ENCODE peak calls at places on chromosome 11, in seven cellular contexts. E, R, Z, T, Y, A and X are unnamed samples.

GRCh38 chr11:1044160-1044559 is 7.6 kb upstream of the MUC6 start:
- DNase-seq in Y (no peak), Z (no peak), A (no peak), T (no peak), E (no peak), R (no peak), X (no peak)

GRCh38 chr11:5922749-5923426 is 19.2 kb upstream of the OR56A3 start:
- DNase-seq in Y (no peak), T (no peak), A (no peak), Z (no peak), R (no peak), E (no peak), X (no peak)

GRCh38 chr11:76824083-76824939 is 36.4 kb upstream of the ACER3 start:
- DNase-seq in Z (no peak), Y (peak), E (peak), A (no peak), R (no peak), T (no peak), X (no peak)

GRCh38 chr11:111490496-111490895 is 21.7 kb downstream of the BTG4 start:
- DNase-seq in Z (no peak), A (no peak), T (no peak), R (no peak), E (no peak), Y (no peak), X (no peak)

GRCh38 chr11:59923813-59924212 is 14.4 kb upstream of the OOSP1 start:
- DNase-seq in E (peak), Y (no peak), R (no peak), A (no peak), Z (no peak), T (no peak), X (no peak)

GRCh38 chr11:94449437-94449836 is 44.2 kb downstream of the MRE11 start:
- DNase-seq in Y (no peak), R (no peak), T (no peak), E (peak), Z (no peak), A (no peak), X (no peak)

GRCh38 chr11:37849731-37850130 is 1251.7 kb upstream of the RAG2 start:
- DNase-seq in E (no peak), A (no peak), Z (no peak), Y (no peak), R (no peak), T (no peak), X (no peak)

GRCh38 chr11:62000539-62001446 is 33.4 kb upstream of the FTH1 start:
- DNase-seq in Z (no peak), T (no peak), E (no peak), A (no peak), R (no peak), Y (no peak), X (no peak)

GRCh38 chr11:926341-926916 is 759 bp downstream of the AP2A2 start:
- DNase-seq in T (peak), E (peak), R (no peak), A (peak), Y (peak), Z (no peak), X (peak)

GRCh38 chr11:74037309-74037708 is 28.4 kb upstream of the UCP3 start:
- DNase-seq in T (no peak), A (no peak), Z (no peak), R (no peak), Y (no peak), E (no peak), X (no peak)

GRCh38 chr11:86041975-86042378 is 26.9 kb downstream of the PICALM start:
- DNase-seq in A (peak), T (no peak), E (peak), R (peak), Y (peak), Z (no peak), X (peak)

GRCh38 chr11:78825531-78825930 is 250.9 kb upstream of the NARS2 start:
- DNase-seq in E (peak), Z (no peak), R (no peak), T (no peak), Y (no peak), A (no peak), X (no peak)

GRCh38 chr11:62543680-62544444 is 2.7 kb downstream of the AHNAK start:
- DNase-seq in Z (no peak), A (no peak), T (peak), E (no peak), R (no peak), Y (peak), X (no peak)

GRCh38 chr11:28701760-28702449 is 593.7 kb downstream of the METTL15 start:
- DNase-seq in E (no peak), T (no peak), R (no peak), Y (no peak), A (no peak), Z (no peak), X (no peak)

GRCh38 chr11:44943118-44943517 is 7.6 kb downstream of the TP53I11 start:
- DNase-seq in E (no peak), R (no peak), A (no peak), T (no peak), Y (peak), Z (no peak), X (no peak)

GRCh38 chr11:47161890-47162289 is 14.8 kb downstream of the ARFGAP2 start:
- DNase-seq in Z (no peak), T (no peak), Y (no peak), E (no peak), R (no peak), A (no peak), X (no peak)

GRCh38 chr11:14927146-14927545 is 35.1 kb upstream of the CYP2R1 start:
- DNase-seq in Z (no peak), A (no peak), R (no peak), Y (no peak), T (no peak), E (peak), X (no peak)

GRCh38 chr11:124669193-124669592 is 4.3 kb downstream of the SIAE start:
- DNase-seq in E (peak), Y (peak), Z (no peak), R (no peak), A (peak), T (no peak), X (no peak)

GRCh38 chr11:18669629-18670162 is 28.9 kb upstream of the TMEM86A start:
- DNase-seq in A (no peak), E (no peak), R (no peak), Y (no peak), Z (no peak), T (no peak), X (no peak)

GRCh38 chr11:15434529-15434928 is 319.8 kb downstream of the INSC start:
- DNase-seq in E (no peak), T (no peak), Z (no peak), R (no peak), A (no peak), Y (no peak), X (no peak)

GRCh38 chr11:44809283-44809682 is 82.5 kb downstream of the TSPAN18 start:
- DNase-seq in Y (no peak), A (no peak), Z (no peak), R (no peak), E (no peak), T (no peak), X (no peak)

GRCh38 chr11:24295360-24295759 is 201.5 kb upstream of the LUZP2 start:
- DNase-seq in R (no peak), E (no peak), T (no peak), A (no peak), Z (no peak), Y (no peak), X (no peak)

GRCh38 chr11:62398011-62398994 is 20.5 kb upstream of the SCGB1A1 start:
- DNase-seq in A (peak), Y (peak), R (no peak), Z (no peak), T (peak), E (peak), X (no peak)

GRCh38 chr11:24714601-24715000 is 217.7 kb downstream of the LUZP2 start:
- DNase-seq in Z (no peak), T (no peak), Y (no peak), R (no peak), E (no peak), A (no peak), X (no peak)

GRCh38 chr11:69718912-69719311 is 15.1 kb upstream of the FGF19 start:
- DNase-seq in R (no peak), Z (no peak), T (no peak), Y (no peak), E (no peak), A (no peak), X (no peak)

GRCh38 chr11:116851631-116852030 is 14.2 kb upstream of the APOA1 start:
- DNase-seq in E (peak), R (no peak), Y (no peak), A (no peak), Z (no peak), T (no peak), X (no peak)

GRCh38 chr11:117058761-117059233 is 39.4 kb downstream of the SIK3 start:
- DNase-seq in T (no peak), Z (no peak), E (peak), R (no peak), Y (no peak), A (no peak), X (no peak)

GRCh38 chr11:61892085-61892370 is 683 bp upstream of the FADS3 start:
- DNase-seq in Z (no peak), A (no peak), T (no peak), E (no peak), Y (no peak), R (no peak), X (no peak)

GRCh38 chr11:121539000-121539399 is 86.2 kb upstream of the SORL1-AS1 start:
- DNase-seq in Y (no peak), R (no peak), A (no peak), T (no peak), Z (no peak), E (no peak), X (no peak)

GRCh38 chr11:64765841-64766682 is 6.3 kb upstream of the PYGM start:
- DNase-seq in E (no peak), R (no peak), A (no peak), Y (no peak), T (peak), Z (no peak), X (no peak)

GRCh38 chr11:64765291-64765803 is 5.6 kb upstream of the PYGM start:
- DNase-seq in Z (no peak), E (no peak), R (no peak), T (peak), Y (no peak), A (no peak), X (no peak)

GRCh38 chr11:64767344-64768299 is 7.8 kb upstream of the PYGM start:
- DNase-seq in R (no peak), Z (no peak), E (peak), Y (peak), A (peak), T (peak), X (peak)

GRCh38 chr11:64768300-64768694 is 8.5 kb upstream of the PYGM start:
- DNase-seq in Z (no peak), R (no peak), E (no peak), Y (no peak), A (no peak), T (no peak), X (no peak)

DNA sequence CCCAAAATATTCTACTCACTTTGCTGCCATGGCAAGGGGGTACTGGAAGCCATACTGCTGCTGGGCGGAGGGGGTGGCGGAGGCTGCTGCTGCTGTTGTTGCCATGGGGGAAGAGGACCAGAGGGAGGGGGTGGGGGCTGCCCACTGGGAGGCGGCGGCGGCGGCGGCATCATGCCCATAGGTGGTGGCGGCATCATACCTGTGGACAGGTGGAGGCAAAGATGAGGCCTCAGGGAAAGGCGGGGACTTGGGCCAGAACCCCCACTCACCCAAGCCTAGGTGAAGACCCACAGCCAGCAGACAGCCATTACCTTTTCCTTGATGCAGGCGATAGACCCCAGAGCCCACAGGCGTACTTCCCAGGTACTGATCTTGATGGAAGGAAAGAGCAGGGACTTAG is 7.1 kb upstream of the PYGM start:
- DNase-seq in R (no peak), E (no peak), Y (no peak), T (peak), A (no peak), Z (no peak), X (no peak)
- H3K27ac ChIP-seq in R (peak), E (peak), Y (no peak), T (peak), A (peak), Z (no peak), X (peak)

GRCh38 chr11:16859651-16860050 is 121.2 kb downstream of the C11orf58 start:
- DNase-seq in T (no peak), E (no peak), R (no peak), Y (no peak), A (no peak), Z (no peak), X (no peak)

GRCh38 chr11:16857186-16857585 is 118.7 kb downstream of the C11orf58 start:
- DNase-seq in R (no peak), Y (no peak), T (no peak), E (no peak), A (no peak), Z (no peak), X (no peak)

GRCh38 chr11:16853859-16854258 is 115.4 kb downstream of the C11orf58 start:
- DNase-seq in Z (no peak), T (no peak), R (no peak), E (no peak), A (no peak), Y (no peak), X (no peak)

GRCh38 chr11:16853266-16853665 is 114.8 kb downstream of the C11orf58 start:
- DNase-seq in T (no peak), E (no peak), Y (no peak), A (no peak), Z (no peak), R (no peak), X (no peak)

DNA sequence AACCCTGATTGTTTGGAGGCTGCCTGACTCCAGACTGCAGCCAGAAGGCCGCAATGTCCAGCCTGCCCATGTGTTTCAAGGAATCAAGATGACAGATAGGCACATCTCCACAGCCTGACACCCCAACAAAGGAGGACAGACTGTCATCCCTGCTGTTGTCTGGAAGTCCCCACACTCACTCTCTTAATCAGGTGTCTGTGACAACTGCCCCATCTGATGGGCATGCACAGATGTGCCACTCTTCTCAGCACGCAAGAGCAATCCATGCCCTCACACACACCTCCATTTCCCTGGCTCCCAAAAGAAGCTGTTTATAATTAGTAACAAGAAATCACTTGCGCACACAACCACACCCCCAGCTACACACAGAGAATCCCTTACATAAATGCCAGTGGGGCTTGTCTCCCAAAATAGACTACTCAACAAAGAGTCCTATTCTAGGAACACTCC is 117.6 kb downstream of the C11orf58 start:
- DNase-seq in Y (no peak), R (peak), T (no peak), A (no peak), E (no peak), Z (no peak), X (no peak)
- H3K27ac ChIP-seq in Y (no peak), R (no peak), T (no peak), A (no peak), E (peak), Z (no peak), X (peak)

DNA sequence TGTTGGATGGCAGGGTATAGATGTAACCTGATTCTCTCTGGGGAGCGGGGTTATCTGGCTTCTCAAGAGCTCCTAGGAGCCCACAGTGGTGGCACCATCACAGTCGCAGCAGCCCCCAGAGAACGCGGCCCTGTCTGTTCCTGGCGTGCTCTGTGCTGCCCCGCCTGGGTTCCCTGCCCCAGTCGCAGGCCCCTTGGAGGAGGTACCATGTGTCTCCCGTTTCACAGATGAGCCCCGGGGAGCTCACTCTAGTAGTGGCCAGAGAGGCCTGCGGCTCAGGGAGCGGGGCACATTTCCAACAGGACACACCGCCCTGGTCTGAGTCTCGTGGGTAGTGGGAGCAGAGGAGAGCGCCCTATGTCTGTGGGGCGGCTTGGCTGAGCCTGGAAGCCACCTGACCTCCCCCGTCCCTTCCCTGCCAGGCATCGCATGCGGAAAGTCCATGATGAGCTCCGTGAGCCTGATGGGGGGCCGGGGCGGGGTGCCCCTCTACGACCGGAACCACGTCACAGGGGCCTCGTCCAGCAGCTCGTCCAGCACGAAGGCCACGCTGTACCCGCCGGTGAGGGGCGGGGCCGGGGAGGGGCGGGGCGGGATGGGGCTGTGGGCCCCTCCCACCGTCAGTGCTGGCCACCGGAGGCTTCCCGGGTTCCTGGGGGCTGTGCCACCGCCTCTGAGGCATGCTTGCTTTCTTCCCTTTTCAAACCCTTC is 21.0 kb upstream of the PPP6R3 start:
- DNase-seq in R (no peak), Y (no peak), E (no peak), A (no peak), Z (no peak), T (no peak), X (no peak)
- H3K27ac ChIP-seq in R (no peak), Y (no peak), E (no peak), A (peak), Z (no peak), T (no peak), X (no peak)

DNA sequence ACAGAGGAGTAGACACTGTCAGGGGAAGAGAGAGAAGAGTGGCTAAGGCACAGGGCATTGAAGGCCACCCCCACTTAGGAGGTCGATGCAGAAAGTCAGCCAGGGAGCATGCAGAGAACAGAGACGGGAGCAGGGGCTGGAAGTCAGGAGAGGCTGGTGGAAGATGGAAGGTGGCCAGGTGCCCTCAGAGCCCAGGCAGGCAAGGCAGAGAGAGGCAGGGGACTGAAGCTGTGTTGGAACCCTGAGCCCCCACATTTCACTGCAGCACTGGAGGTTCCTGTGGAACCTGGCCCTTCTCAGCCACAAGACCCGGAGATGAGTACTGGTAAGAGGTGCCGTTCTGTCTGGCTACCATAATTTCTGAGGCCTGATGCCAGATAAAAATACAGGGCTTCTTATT is 238.3 kb upstream of the NCAM1 start:
- DNase-seq in Z (no peak), Y (no peak), R (no peak), E (no peak), T (no peak), A (no peak), X (peak)
- H3K27ac ChIP-seq in Z (no peak), Y (no peak), R (no peak), E (no peak), T (no peak), A (no peak), X (no peak)

GRCh38 chr11:67281552-67282150 is 7.5 kb upstream of the ANKRD13D start:
- DNase-seq in Y (no peak), R (no peak), T (peak), A (no peak), Z (no peak), E (no peak), X (no peak)

GRCh38 chr11:67280791-67281551 is 8.1 kb upstream of the ANKRD13D start:
- DNase-seq in Z (no peak), A (no peak), R (no peak), T (peak), Y (no peak), E (no peak), X (no peak)

GRCh38 chr11:67282155-67282875 is 6.8 kb upstream of the ANKRD13D start:
- DNase-seq in T (peak), Z (no peak), A (no peak), Y (no peak), R (no peak), E (no peak), X (no peak)

GRCh38 chr11:67283490-67283963 is 5.6 kb upstream of the ANKRD13D start:
- DNase-seq in E (no peak), A (no peak), T (peak), R (no peak), Y (no peak), Z (no peak), X (no peak)

DNA sequence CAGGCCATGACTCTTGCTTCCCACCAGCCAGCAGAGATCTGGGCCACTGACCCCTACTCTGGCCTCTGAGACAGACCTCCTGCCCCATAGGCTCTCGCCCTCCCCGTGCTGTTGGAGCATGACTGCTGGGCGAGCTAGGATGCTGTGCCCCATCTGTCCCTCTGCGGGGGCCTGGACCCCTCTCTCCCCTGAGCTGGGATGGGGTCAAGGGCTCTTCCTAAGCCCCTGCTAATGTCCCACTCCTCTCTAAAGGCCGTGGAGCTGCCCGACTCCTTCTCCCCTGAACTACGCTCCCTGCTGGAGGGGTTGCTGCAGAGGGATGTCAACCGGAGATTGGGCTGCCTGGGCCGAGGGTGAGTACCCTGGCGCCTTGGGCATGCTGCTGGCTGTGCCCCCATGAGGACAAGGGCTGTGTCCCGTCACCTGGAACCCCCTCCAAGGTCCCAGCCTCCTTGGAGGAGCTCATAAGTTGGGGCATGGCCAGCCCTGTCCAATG is 6.2 kb upstream of the ANKRD13D start:
- DNase-seq in A (no peak), R (no peak), Z (no peak), Y (no peak), T (peak), E (no peak), X (no peak)
- H3K27ac ChIP-seq in A (no peak), R (no peak), Z (peak), Y (peak), T (no peak), E (no peak), X (peak)